ENCODE peak calls at places on chromosomes 4 and X, in seven cellular contexts. J is hepatocyte, W is tibial nerve, F is ovary, B is body of pancreas, N is IMR-90, H is HepG2. E is an unnamed sample.
A peak's percentile ranks its signal among the peaks of the same experiment; 100 is the strongest.

GRCh38 chrX:30941898-30942297 is 52.8 kb upstream of the TAB3 start:
- DNase-seq in B (no peak), N (no peak), H (no peak), W (no peak), F (no peak), J (no peak), E (no peak)

GRCh38 chrX:72713130-72713529 is 976 bp downstream of the PHKA1 start:
- DNase-seq in F (no peak), H (no peak), N (no peak), J (no peak), W (no peak), B (no peak), E (no peak)

GRCh38 chr4:88660446-88661294 is 37.0 kb downstream of the NAP1L5 start:
- DNase-seq in W (no peak), B (no peak), F (no peak), N (peak; percentile 64), H (peak; percentile 27), J (no peak), E (no peak)

GRCh38 chrX:150152036-150152435 is 211.1 kb upstream of the MAMLD1 start:
- DNase-seq in F (no peak), W (no peak), J (no peak), H (no peak), N (no peak), B (no peak), E (no peak)

GRCh38 chr4:39658756-39659155 is 20.1 kb upstream of the SMIM14 start:
- DNase-seq in W (no peak), N (peak; percentile 7), H (no peak), B (no peak), F (no peak), J (no peak), E (no peak)

GRCh38 chrX:68647156-68647957 is at the start of gene STARD8:
- DNase-seq in W (no peak), H (peak; percentile 2), N (peak; percentile 45), B (peak; percentile 36), F (peak; percentile 37), J (peak; percentile 41), E (peak; percentile 74)

GRCh38 chrX:102767287-102767686 is 46.7 kb downstream of the GPRASP3 start:
- DNase-seq in W (no peak), J (no peak), H (no peak), B (no peak), F (no peak), N (no peak), E (no peak)

GRCh38 chr4:95508421-95508820 is 40.4 kb downstream of the UNC5C start:
- DNase-seq in W (no peak), N (peak; percentile 40), J (no peak), B (no peak), H (no peak), F (no peak), E (no peak)

GRCh38 chrX:104750146-104750699 is 184.2 kb downstream of the IL1RAPL2 start:
- DNase-seq in N (no peak), H (no peak), J (no peak), W (no peak), F (no peak), B (peak; percentile 1), E (no peak)

GRCh38 chr4:88352062-88352461 is 26.6 kb upstream of the HERC6 start:
- DNase-seq in W (no peak), B (no peak), F (no peak), N (peak; percentile 16), H (no peak), J (no peak), E (no peak)

GRCh38 chrX:41692162-41692749 is 3.5 kb downstream of the GPR34 start:
- DNase-seq in H (no peak), J (no peak), F (no peak), B (no peak), W (no peak), N (peak; percentile 11), E (no peak)

GRCh38 chrX:5916945-5917344 is 311.7 kb downstream of the NLGN4X start:
- DNase-seq in W (no peak), H (no peak), B (no peak), J (no peak), F (no peak), N (no peak), E (peak; percentile 39)

GRCh38 chrX:147848009-147848408 is 63.7 kb upstream of the FMR1 start:
- DNase-seq in J (peak; percentile 19), W (no peak), H (no peak), F (peak; percentile 21), B (peak; percentile 2), N (no peak), E (peak; percentile 3)

GRCh38 chr4:55186700-55187099 is 61.3 kb upstream of the KDR start:
- DNase-seq in H (no peak), W (no peak), N (no peak), J (no peak), F (no peak), B (no peak), E (peak; percentile 39)

GRCh38 chr4:121269001-121269400 is 104.9 kb upstream of the TNIP3 start:
- DNase-seq in N (no peak), F (no peak), B (no peak), J (no peak), H (no peak), W (no peak), E (no peak)

GRCh38 chr4:155820887-155821529 is 45.1 kb downstream of the ASIC5 start:
- DNase-seq in N (no peak), B (no peak), F (no peak), J (no peak), H (no peak), W (no peak), E (no peak)

DNA sequence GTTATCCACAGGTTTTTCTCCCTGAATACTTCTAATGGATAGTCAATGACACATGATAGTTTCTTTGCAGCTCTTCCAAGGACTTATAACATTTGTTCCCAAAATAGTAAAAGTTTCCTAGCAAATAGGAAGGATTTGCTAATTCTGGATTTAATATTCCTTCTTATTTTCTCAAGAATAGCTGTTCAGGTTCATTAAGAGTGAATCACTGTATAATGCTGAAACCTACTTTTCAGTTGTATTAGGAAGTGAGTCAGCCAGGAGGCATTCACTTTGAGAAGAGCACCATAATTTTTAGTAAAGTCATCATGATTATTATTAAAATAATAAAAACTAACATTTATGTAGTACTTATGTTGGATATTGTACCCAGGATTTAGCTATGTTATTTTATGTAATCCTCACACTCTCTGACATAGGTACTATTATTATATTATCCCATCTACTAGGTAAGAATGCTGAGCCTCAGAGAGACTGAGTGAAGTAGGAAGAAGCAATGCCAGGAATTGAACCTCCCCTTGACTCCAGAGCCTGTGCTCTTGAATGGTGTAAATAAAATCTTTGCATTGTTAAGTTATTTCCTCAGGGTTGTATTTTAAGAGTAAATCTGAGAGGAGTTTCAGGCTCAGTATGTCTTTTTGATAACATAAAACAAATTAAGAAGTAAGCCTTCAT is 114.8 kb downstream of the REELD1 start:
- DNase-seq in F (no peak), J (no peak), N (peak; percentile 90), H (no peak), W (no peak), B (no peak), E (no peak)
- H3K27ac ChIP-seq in F (no peak overlapping the region), J (no peak overlapping the region), N (peak overlapping the region; percentile 89), H (no peak overlapping the region), W (no peak overlapping the region), B (no peak overlapping the region), E (no peak overlapping the region)

DNA sequence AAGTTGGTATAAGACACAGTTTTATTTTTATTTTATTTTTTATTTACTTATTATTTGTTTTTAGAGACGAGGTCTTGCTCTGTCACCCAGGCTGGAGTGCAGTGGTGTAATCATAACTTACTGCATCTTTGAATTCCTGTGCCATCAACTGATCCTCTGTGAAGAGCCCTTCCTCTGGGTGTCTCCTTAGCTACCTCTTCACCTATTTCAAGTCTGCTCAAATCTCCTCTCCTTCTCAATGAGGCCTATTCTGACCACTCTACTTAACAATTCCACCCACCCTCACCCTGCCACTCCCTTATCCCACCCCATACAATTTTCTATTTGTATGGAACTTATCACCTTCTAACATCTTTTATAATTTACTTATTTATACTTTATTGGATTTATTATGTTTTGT is 183.4 kb downstream of the PPP3CA start:
- DNase-seq in F (no peak), W (no peak), J (no peak), N (peak; percentile 18), B (no peak), H (no peak), E (no peak)
- H3K4me1 ChIP-seq in F (no peaks in the 10 kb centered on the region), W (no peaks in the 10 kb centered on the region), J (no peaks in the 10 kb centered on the region), N (no peaks in the 10 kb centered on the region), B (no peaks in the 10 kb centered on the region), H (peaks cover 23% of the 10 kb centered on the region), E (no peaks in the 10 kb centered on the region)

GRCh38 chrX:56812515-56813105 is 83.6 kb downstream of the NBDY start:
- DNase-seq in J (no peak), F (no peak), N (no peak), B (no peak), W (no peak), H (no peak), E (no peak)

GRCh38 chrX:56811599-56811998 is 82.6 kb downstream of the NBDY start:
- DNase-seq in W (no peak), H (no peak), B (no peak), F (no peak), N (no peak), J (no peak), E (no peak)

GRCh38 chrX:56817179-56817578 is 88.1 kb downstream of the NBDY start:
- DNase-seq in H (no peak), W (no peak), B (no peak), J (no peak), N (no peak), F (no peak), E (no peak)

GRCh38 chrX:56813318-56813837 is 84.3 kb downstream of the NBDY start:
- DNase-seq in H (no peak), F (no peak), J (no peak), W (no peak), B (peak; percentile 21), N (peak; percentile 31), E (peak; percentile 3)
- H3K4me3 ChIP-seq in H (no peak overlapping the region), F (no peak overlapping the region), J (no peak overlapping the region), W (no peak overlapping the region), B (no peak overlapping the region), N (no peak overlapping the region), E (no peak overlapping the region)

GRCh38 chrX:17488036-17488435 is 113.0 kb downstream of the NHS start:
- DNase-seq in H (no peak), W (no peak), N (peak; percentile 34), J (no peak), B (no peak), F (no peak), E (no peak)
- H3K27ac ChIP-seq in H (no peak overlapping the region), W (no peak overlapping the region), N (no peak overlapping the region), J (no peak overlapping the region), B (no peak overlapping the region), F (no peak overlapping the region), E (no peak overlapping the region)

GRCh38 chrX:100924370-100924769 is 4.3 kb downstream of the XKRX start:
- DNase-seq in J (peak; percentile 9), B (no peak), N (no peak), F (no peak), H (no peak), W (no peak), E (no peak)
- H3K4me1 ChIP-seq in J (peaks cover 6% of the 10 kb centered on the region), B (peaks cover 9% of the 10 kb centered on the region), N (no peaks in the 10 kb centered on the region), F (no peaks in the 10 kb centered on the region), H (peaks cover 1% of the 10 kb centered on the region), W (no peaks in the 10 kb centered on the region), E (no peaks in the 10 kb centered on the region)